ENCODE peak calls at places on chromosomes 5 and 9, in five cellular contexts. O is H9, J is IMR-90, P is neuronal stem cell, N is H1. Z is an unnamed sample.

GRCh38 chr5:33558489-33558888 is 117.7 kb downstream of the TARS1 start:
- DNase-seq in J (no peak), P (no peak), N (no peak), O (no peak), Z (peak)

GRCh38 chr5:116543501-116543900 is 31.1 kb downstream of the SEMA6A start:
- DNase-seq in P (no peak), J (no peak), O (no peak), N (no peak), Z (no peak)

GRCh38 chr5:157172408-157172807 is 6.3 kb upstream of the GARIN3 start:
- DNase-seq in N (no peak), O (no peak), P (no peak), J (no peak), Z (no peak)

GRCh38 chr9:117156771-117157535 is 257.9 kb downstream of the ASTN2 start:
- DNase-seq in P (no peak), J (no peak), O (no peak), N (no peak), Z (no peak)

GRCh38 chr9:125008599-125008998 is 67.7 kb upstream of the GOLGA1 start:
- DNase-seq in J (no peak), P (no peak), N (no peak), O (no peak), Z (no peak)

GRCh38 chr5:80592105-80592504 is 22.0 kb upstream of the ANKRD34B start:
- DNase-seq in P (no peak), N (no peak), O (no peak), J (no peak), Z (no peak)

GRCh38 chr9:109467936-109468335 is 30.2 kb downstream of the PTPN3 start:
- DNase-seq in N (no peak), O (no peak), J (peak), P (no peak), Z (no peak)

GRCh38 chr9:125189011-125189360 is 617 bp downstream of the PPP6C start:
- DNase-seq in O (peak), P (peak), J (no peak), N (no peak), Z (peak)

GRCh38 chr5:95549030-95549429 is 5.7 kb downstream of the SKIC3 start:
- DNase-seq in P (no peak), N (no peak), J (no peak), O (no peak), Z (no peak)

GRCh38 chr9:135410831-135411473 is 68.6 kb upstream of the PPP1R26 start:
- DNase-seq in N (no peak), O (peak), P (no peak), J (no peak), Z (no peak)

GRCh38 chr9:79685576-79685975 is 113.8 kb downstream of the TLE4 start:
- DNase-seq in O (no peak), P (no peak), N (no peak), J (peak), Z (no peak)

GRCh38 chr5:98999631-99000030 is 70.8 kb upstream of the CHD1 start:
- DNase-seq in J (no peak), N (no peak), P (no peak), O (no peak), Z (no peak)

GRCh38 chr9:90839183-90839582 is 37.6 kb downstream of the SYK start:
- DNase-seq in N (no peak), P (no peak), O (peak), J (no peak), Z (no peak)

GRCh38 chr9:135030711-135031245 is 56.7 kb upstream of the OLFM1 start:
- DNase-seq in O (no peak), J (no peak), P (no peak), N (no peak), Z (no peak)

GRCh38 chr5:139638736-139639618 is 9.2 kb upstream of the CXXC5 start:
- DNase-seq in N (no peak), O (no peak), P (no peak), J (no peak), Z (no peak)

GRCh38 chr5:58107704-58108103 is 352.2 kb downstream of the PLK2 start:
- DNase-seq in P (no peak), J (peak), O (no peak), N (no peak), Z (no peak)

GRCh38 chr9:125258160-125258559 is 3.5 kb upstream of the GAPVD1 start:
- DNase-seq in O (no peak), P (no peak), N (no peak), J (no peak), Z (no peak)

GRCh38 chr5:8458038-8458383 is 589.1 kb downstream of the MTRR start:
- DNase-seq in N (no peak), P (no peak), J (peak), O (no peak), Z (no peak)

GRCh38 chr9:127180457-127181314 is 58.3 kb upstream of the ANGPTL2 start:
- DNase-seq in J (no peak), N (no peak), P (no peak), O (peak), Z (no peak)

GRCh38 chr9:113482341-113482740 is 18.8 kb downstream of the RGS3 start:
- DNase-seq in N (no peak), P (no peak), O (no peak), J (no peak), Z (no peak)

GRCh38 chr5:60883229-60883628 is 39.2 kb upstream of the ELOVL7 start:
- DNase-seq in O (no peak), N (no peak), P (no peak), J (no peak), Z (peak)

GRCh38 chr5:113489299-113489698 is 1.0 kb upstream of the MCC start:
- DNase-seq in J (peak), P (no peak), O (no peak), N (no peak), Z (peak)

GRCh38 chr5:137938358-137939138 is 49.3 kb downstream of the PKD2L2 start:
- DNase-seq in N (no peak), J (no peak), P (no peak), O (no peak), Z (no peak)

GRCh38 chr5:116564322-116564721 is 10.3 kb downstream of the SEMA6A start:
- DNase-seq in N (no peak), P (no peak), J (no peak), O (no peak), Z (no peak)

GRCh38 chr5:112957970-112958773 is 18.4 kb upstream of the DCP2 start:
- DNase-seq in P (no peak), O (no peak), N (no peak), J (peak), Z (peak)

GRCh38 chr9:112472996-112473395 is 13.6 kb upstream of the KIAA1958 start:
- DNase-seq in N (no peak), O (no peak), J (no peak), P (no peak), Z (no peak)

GRCh38 chr9:127921592-127922120 is 4.8 kb upstream of the ST6GALNAC4 start:
- DNase-seq in N (no peak), O (peak), J (no peak), P (no peak), Z (peak)

GRCh38 chr5:82204567-82204966 is 73.6 kb downstream of the RPS23 start:
- DNase-seq in J (no peak), N (no peak), P (no peak), O (no peak), Z (no peak)

GRCh38 chr5:151678146-151678545 is 8.6 kb downstream of the SPARC start:
- DNase-seq in J (peak), O (no peak), N (no peak), P (no peak), Z (peak)

GRCh38 chr9:28456886-28457285 is 883.6 kb upstream of the C9orf72 start:
- DNase-seq in J (no peak), N (no peak), O (no peak), P (no peak), Z (peak)

GRCh38 chr5:82425591-82425990 is 147.4 kb upstream of the RPS23 start:
- DNase-seq in P (no peak), O (no peak), J (no peak), N (no peak), Z (no peak)

GRCh38 chr5:60295423-60295822 is 401.9 kb upstream of the PDE4D start:
- DNase-seq in P (peak), O (peak), J (peak), N (no peak), Z (peak)

GRCh38 chr5:79173626-79174025 is 62.0 kb downstream of the BHMT start:
- DNase-seq in P (no peak), O (no peak), J (no peak), N (no peak), Z (no peak)

GRCh38 chr5:127088226-127088625 is 14.9 kb upstream of the C5orf63 start:
- DNase-seq in J (peak), N (no peak), O (no peak), P (no peak), Z (peak)

GRCh38 chr5:73654171-73654811 is 28.3 kb downstream of the ARHGEF28 start:
- DNase-seq in N (no peak), J (peak), O (no peak), P (no peak), Z (peak)

GRCh38 chr5:10019236-10019635 is 230.5 kb downstream of the ATPSCKMT start:
- DNase-seq in N (no peak), P (no peak), J (no peak), O (no peak), Z (no peak)

GRCh38 chr5:10018211-10018610 is 231.5 kb downstream of the ATPSCKMT start:
- DNase-seq in J (peak), O (no peak), N (no peak), P (no peak), Z (no peak)

GRCh38 chr5:10023494-10023893 is 226.2 kb downstream of the ATPSCKMT start:
- DNase-seq in P (no peak), J (no peak), N (no peak), O (no peak), Z (no peak)

GRCh38 chr5:10021248-10021647 is 228.4 kb downstream of the ATPSCKMT start:
- DNase-seq in P (no peak), O (no peak), J (peak), N (no peak), Z (no peak)

GRCh38 chr5:10018670-10019069 is 231.0 kb downstream of the ATPSCKMT start:
- DNase-seq in J (peak), P (no peak), O (no peak), N (no peak), Z (peak)
- H4K8ac ChIP-seq in J (peak), P (no peak), O (no peak), N (no peak), Z (no peak)

GRCh38 chr5:149911031-149911430 is 33.6 kb downstream of the PDE6A start:
- DNase-seq in J (no peak), P (no peak), N (no peak), O (no peak), Z (no peak)
- H3K23ac ChIP-seq in J (no peak), P (no peak), N (no peak), O (no peak), Z (no peak)

DNA sequence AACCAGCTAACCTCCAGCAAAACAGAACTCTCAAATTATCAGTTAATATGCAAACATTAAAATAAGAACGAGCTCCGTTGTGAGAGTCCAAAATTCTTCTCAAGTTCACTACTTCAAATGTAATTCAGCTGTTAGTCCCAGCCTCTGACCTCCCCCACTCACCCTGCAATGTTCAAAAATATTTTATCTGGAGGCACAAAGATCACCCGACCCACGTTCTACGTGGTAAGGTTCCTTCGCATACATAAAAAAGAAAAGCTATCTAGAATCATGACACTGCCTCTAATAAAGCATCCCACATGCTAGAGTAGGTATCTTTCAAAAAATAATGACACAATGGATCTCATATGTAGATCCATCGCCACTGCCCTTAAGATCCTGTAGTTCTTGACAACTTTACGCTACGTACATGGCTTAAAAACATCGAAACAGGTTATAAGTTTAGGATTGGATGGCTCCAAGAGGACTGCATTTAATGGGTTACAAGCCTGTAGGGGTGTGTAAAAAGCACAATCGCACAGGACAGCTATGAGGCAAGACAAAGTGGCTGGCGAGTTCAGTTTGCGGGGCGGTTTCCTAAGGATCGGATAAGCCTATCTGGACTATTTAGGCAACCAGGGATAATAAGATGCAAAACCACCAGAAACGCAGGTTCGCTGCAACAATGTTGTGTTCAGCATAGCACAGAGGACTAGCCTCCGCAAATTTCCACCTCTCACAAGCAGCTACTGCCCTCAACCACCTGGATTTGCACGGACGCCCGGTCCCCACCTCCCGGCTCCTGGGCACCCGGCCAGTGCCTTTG is 969 bp downstream of the CLK4 start:
- DNase-seq in J (no peak), P (no peak), O (no peak), N (no peak), Z (peak)
- H3K18ac ChIP-seq in J (peak), P (peak), O (peak), N (peak), Z (peak)

GRCh38 chr9:137726764-137727163 is 108.0 kb downstream of the EHMT1 start:
- DNase-seq in O (no peak), J (no peak), P (no peak), N (no peak), Z (no peak)

GRCh38 chr9:137725598-137725997 is 106.8 kb downstream of the EHMT1 start:
- DNase-seq in O (no peak), P (no peak), J (no peak), N (no peak), Z (no peak)

GRCh38 chr9:137727716-137728115 is 108.9 kb downstream of the EHMT1 start:
- DNase-seq in O (no peak), P (no peak), N (no peak), J (no peak), Z (no peak)

GRCh38 chr9:137731216-137731946 is 112.6 kb downstream of the EHMT1 start:
- DNase-seq in O (no peak), N (no peak), J (no peak), P (no peak), Z (no peak)

GRCh38 chr9:137728444-137729311 is 109.9 kb downstream of the EHMT1 start:
- DNase-seq in N (no peak), J (peak), O (no peak), P (no peak), Z (no peak)
- H4K8ac ChIP-seq in N (peak), J (no peak), O (no peak), P (no peak), Z (no peak)

DNA sequence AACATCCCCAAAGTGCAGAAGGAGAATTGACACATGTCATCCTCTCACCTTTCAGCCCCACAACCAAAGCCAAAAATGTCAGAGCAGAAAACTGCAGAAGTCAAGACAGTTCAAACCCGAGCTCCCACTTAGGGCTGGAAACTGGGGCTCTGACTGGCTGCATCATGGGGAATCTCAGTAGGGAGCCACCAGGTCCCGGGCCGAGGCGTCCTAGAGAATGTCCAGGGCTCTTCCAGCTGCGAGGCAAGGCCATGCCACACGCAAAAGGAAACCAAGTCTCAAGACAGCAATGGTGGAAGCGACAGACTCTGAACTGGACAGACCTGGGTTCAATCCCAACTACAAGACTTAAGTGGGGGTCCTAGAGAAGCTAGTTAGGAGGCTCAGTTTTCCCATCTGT is 13.8 kb downstream of the SH3PXD2B start:
- DNase-seq in J (no peak), N (no peak), O (no peak), P (no peak), Z (no peak)
- H3K23ac ChIP-seq in J (no peak), N (no peak), O (no peak), P (no peak), Z (no peak)

DNA sequence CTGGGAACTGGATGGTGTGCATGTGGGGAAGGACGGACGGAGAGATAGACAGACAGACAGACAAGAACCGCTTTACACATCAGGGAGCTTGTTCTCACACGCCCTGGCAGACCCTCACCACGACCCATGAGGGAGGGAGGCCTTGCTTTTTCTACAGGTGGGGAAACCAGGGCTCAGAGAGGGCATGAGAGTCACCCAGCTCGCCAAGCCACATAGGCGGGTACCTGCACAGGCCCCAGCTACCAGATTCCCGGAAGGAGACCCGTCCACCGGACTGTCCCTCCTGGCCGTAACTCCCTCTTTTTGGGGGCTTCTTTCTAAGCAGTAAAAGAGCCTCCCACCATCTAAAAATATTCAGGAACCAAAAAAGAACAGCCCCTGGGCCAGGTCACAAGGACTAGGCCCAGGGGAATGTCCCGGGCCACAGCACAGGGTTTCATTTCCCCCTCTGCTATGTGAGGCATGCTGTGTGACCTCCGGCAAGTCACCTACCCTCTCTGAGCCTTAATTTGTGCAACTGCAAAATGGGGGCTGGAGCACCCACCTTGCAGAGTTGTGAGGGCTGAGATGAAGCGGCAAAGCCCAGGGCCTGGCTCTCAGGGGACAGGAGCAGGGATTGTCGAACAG is 84.4 kb upstream of the SARDH start:
- DNase-seq in P (no peak), N (no peak), O (no peak), J (no peak), Z (no peak)
- H3K18ac ChIP-seq in P (peak), N (no peak), O (no peak), J (no peak), Z (no peak)

GRCh38 chr5:56314536-56314935 is 81.4 kb upstream of the ANKRD55 start:
- DNase-seq in N (no peak), J (no peak), P (no peak), O (peak), Z (no peak)
- H4K8ac ChIP-seq in N (no peak), J (no peak), P (no peak), O (no peak), Z (peak)

Z was measured in mesenchymal stem cell.